ENCODE peak calls at places on chromosomes 13 and 19, in ten cellular contexts. D is activated naive CD4-positive, alpha-beta T cell treated with anti-CD3 and anti-CD28 coated beads, Interleukin-2, amount 50 U/mL, for 16 hours; G is GM19239; C is choroid plexus epithelial cell; L is epithelial cell of prostate; I is frontal cortex; P is activated T-cell treated with anti-CD3 and anti-CD28 coated beads, Interleukin-2, amount 50 U/mL, for 72 hours; V is hepatic stellate cell; S is naive B cell; W is heart right ventricle. N is an unnamed sample.

GRCh38 chr13:111413407-111414187 is 93.2 kb downstream of the TEX29 start:
- DNase-seq in S (no peak), D (no peak), P (no peak), V (no peak), C (no peak), W (no peak), L (no peak), G (no peak), I (no peak), N (no peak)

GRCh38 chr13:45859682-45860081 is 8.1 kb upstream of the SIAH3 start:
- DNase-seq in S (no peak), L (no peak), W (no peak), D (no peak), P (no peak), I (no peak), V (no peak), G (no peak), C (no peak), N (no peak)

GRCh38 chr19:4144666-4145261 is 8.7 kb upstream of the CREB3L3 start:
- DNase-seq in S (no peak), L (no peak), G (no peak), W (no peak), D (no peak), C (peak), V (peak), P (no peak), I (no peak), N (no peak)

GRCh38 chr13:48591889-48592725 is 59.2 kb upstream of the RCBTB2 start:
- DNase-seq in S (no peak), L (no peak), I (no peak), W (no peak), P (no peak), G (no peak), C (no peak), D (no peak), V (no peak), N (no peak)

GRCh38 chr19:32336259-32337111 is 8.9 kb upstream of the ZNF507 start:
- DNase-seq in I (peak), D (no peak), L (no peak), G (no peak), V (peak), S (no peak), W (no peak), P (no peak), C (peak), N (no peak)

GRCh38 chr13:99193152-99193551 is 7.5 kb upstream of the UBAC2 start:
- DNase-seq in P (no peak), V (no peak), W (no peak), S (no peak), D (no peak), C (no peak), L (no peak), G (no peak), I (no peak), N (no peak)

GRCh38 chr13:37617162-37617561 is 18.6 kb upstream of the POSTN start:
- DNase-seq in S (no peak), G (no peak), C (peak), D (no peak), I (no peak), V (peak), W (no peak), P (no peak), L (no peak), N (no peak)

GRCh38 chr19:18431351-18432197 is 6.4 kb downstream of the ISYNA1 start:
- DNase-seq in I (no peak), S (no peak), W (no peak), C (no peak), L (no peak), P (no peak), G (no peak), D (no peak), V (no peak), N (no peak)

GRCh38 chr19:38793186-38793585 is 4.2 kb downstream of the LGALS7B start:
- DNase-seq in S (no peak), P (no peak), D (no peak), C (peak), G (no peak), V (no peak), I (no peak), L (peak), W (no peak), N (no peak)

GRCh38 chr19:50638576-50638975 is 1.1 kb downstream of the SYT3 start:
- DNase-seq in V (no peak), C (no peak), W (no peak), S (no peak), L (no peak), P (no peak), D (no peak), G (no peak), I (no peak), N (no peak)

GRCh38 chr19:7554990-7555864 is 19.7 kb downstream of the PNPLA6 start:
- DNase-seq in L (no peak), S (no peak), I (peak), C (no peak), P (peak), D (no peak), W (no peak), V (peak), G (no peak), N (no peak)

GRCh38 chr13:102400619-102401125 is 1.2 kb downstream of the FGF14 start:
- DNase-seq in L (no peak), W (no peak), D (no peak), G (no peak), I (peak), P (no peak), V (peak), C (peak), S (no peak), N (no peak)

GRCh38 chr19:51460164-51460992 is 2.1 kb upstream of the SIGLEC8 start:
- DNase-seq in I (no peak), C (peak), L (no peak), G (no peak), V (no peak), S (no peak), P (no peak), W (no peak), D (no peak), N (no peak)

GRCh38 chr13:39565036-39565949 is 37.7 kb downstream of the LHFPL6 start:
- DNase-seq in S (no peak), I (peak), P (no peak), W (no peak), C (peak), L (peak), V (peak), G (no peak), D (no peak), N (no peak)

GRCh38 chr19:56291857-56292256 is 19.3 kb downstream of the EDDM13 start:
- DNase-seq in W (no peak), P (peak), S (no peak), C (peak), G (no peak), V (no peak), I (no peak), D (no peak), L (no peak), N (no peak)

GRCh38 chr13:105442941-105443340 is 1092.5 kb downstream of the EFNB2 start:
- DNase-seq in L (peak), D (no peak), W (peak), C (peak), V (peak), I (no peak), S (no peak), P (no peak), G (no peak), N (no peak)

GRCh38 chr13:40149611-40150283 is 494.3 kb downstream of the COG6 start:
- DNase-seq in C (peak), D (no peak), G (no peak), P (no peak), I (peak), V (peak), W (peak), S (no peak), L (peak), N (no peak)

GRCh38 chr13:28528848-28529247 is 33.9 kb upstream of the FLT1 start:
- DNase-seq in S (no peak), W (no peak), I (no peak), V (no peak), G (no peak), C (no peak), P (no peak), D (no peak), L (no peak), N (no peak)

GRCh38 chr13:78785764-78786163 is 126.8 kb upstream of the OBI1 start:
- DNase-seq in L (no peak), S (no peak), G (no peak), D (no peak), V (no peak), I (no peak), P (no peak), W (no peak), C (no peak), N (no peak)

GRCh38 chr13:52848455-52849190 is at the start of gene PCDH8:
- DNase-seq in L (no peak), S (no peak), W (no peak), I (peak), D (no peak), G (no peak), V (no peak), C (no peak), P (peak), N (no peak)

GRCh38 chr13:47000166-47000565 is 103.3 kb upstream of the HTR2A start:
- DNase-seq in G (no peak), S (no peak), D (no peak), P (no peak), C (no peak), L (peak), W (no peak), I (no peak), V (no peak), N (no peak)

GRCh38 chr19:11208526-11209471 is 11.5 kb upstream of the KANK2 start:
- DNase-seq in I (no peak), D (no peak), L (no peak), V (peak), G (no peak), C (no peak), W (no peak), P (no peak), S (no peak), N (no peak)

GRCh38 chr19:10625003-10625761 is at the start of gene SLC44A2:
- DNase-seq in L (no peak), V (peak), D (no peak), G (no peak), S (no peak), C (peak), W (peak), I (peak), P (no peak), N (no peak)

GRCh38 chr13:110593430-110594130 is 21.8 kb upstream of the NAXD start:
- DNase-seq in D (no peak), C (peak), V (peak), I (peak), L (no peak), S (peak), P (peak), W (no peak), G (peak), N (peak)

GRCh38 chr13:99981115-99982020 is at the start of gene ZIC2:
- DNase-seq in V (no peak), C (peak), D (no peak), W (no peak), I (peak), P (no peak), L (no peak), S (no peak), G (no peak), N (no peak)

GRCh38 chr13:29140277-29140676 is 320.1 kb downstream of the MTUS2 start:
- DNase-seq in L (no peak), V (no peak), C (peak), P (no peak), S (no peak), I (no peak), W (peak), D (no peak), G (no peak), N (no peak)

GRCh38 chr19:40302224-40303011 is 17.3 kb upstream of the AKT2 start:
- DNase-seq in P (no peak), V (no peak), L (peak), W (no peak), G (no peak), D (no peak), S (no peak), I (no peak), C (no peak), N (no peak)

GRCh38 chr13:99057310-99057975 is 79.6 kb upstream of the DOCK9 start:
- DNase-seq in W (no peak), G (no peak), L (no peak), V (no peak), S (no peak), C (peak), D (no peak), P (no peak), I (no peak), N (no peak)

GRCh38 chr13:98906746-98907502 is 70.9 kb downstream of the DOCK9 start:
- DNase-seq in P (no peak), L (no peak), C (no peak), I (no peak), D (no peak), W (no peak), V (no peak), G (no peak), S (no peak), N (no peak)

GRCh38 chr13:106349080-106349841 is 186.2 kb downstream of the EFNB2 start:
- DNase-seq in C (peak), S (no peak), D (no peak), P (no peak), L (peak), G (no peak), W (peak), I (peak), V (no peak), N (no peak)

GRCh38 chr13:107767119-107767518 is 448.2 kb downstream of the LIG4 start:
- DNase-seq in L (no peak), D (no peak), W (no peak), V (no peak), G (no peak), C (no peak), P (no peak), S (no peak), I (no peak), N (no peak)

GRCh38 chr19:4246767-4247593 is at the start of gene YJU2:
- DNase-seq in S (peak), D (peak), V (peak), P (peak), L (peak), W (peak), I (peak), C (peak), G (peak), N (peak)

GRCh38 chr19:6423499-6424189 is 967 bp downstream of the KHSRP start:
- DNase-seq in S (no peak), D (peak), W (no peak), G (peak), L (peak), C (peak), P (peak), V (peak), I (no peak), N (no peak)

GRCh38 chr19:13135068-13136062 is 14.8 kb downstream of the STX10 start:
- DNase-seq in W (no peak), L (no peak), I (no peak), G (no peak), C (no peak), S (no peak), V (no peak), D (no peak), P (no peak), N (no peak)

N was measured in stimulated activated naive CD4-positive, alpha-beta T cell.